ENCODE peak calls at places on chromosomes 1 and 21, in eight cellular contexts. N is astrocyte of the spinal cord, V is heart left ventricle, X is GM23248, Z is GM12864, T is tibial artery, F is coronary artery, G is lower lobe of right lung. K is an unnamed sample.

GRCh38 chr1:206912445-206913095 is 9.2 kb downstream of the FCMR start:
- DNase-seq in N (peak; percentile 73), V (peak; percentile 60), X (peak; percentile 84), Z (no peak), T (peak; percentile 75), F (no peak), G (peak; percentile 56), K (peak; percentile 79)

GRCh38 chr1:159664247-159664646 is 50.1 kb downstream of the CRP start:
- DNase-seq in N (no peak), V (no peak), X (no peak), Z (no peak), T (no peak), F (no peak), G (no peak), K (no peak)

GRCh38 chr1:153248480-153248879 is 11.0 kb upstream of the LORICRIN start:
- DNase-seq in N (no peak), V (no peak), X (no peak), Z (no peak), T (no peak), F (no peak), G (no peak), K (no peak)

GRCh38 chr1:109371271-109371739 is 26.4 kb downstream of the SORT1 start:
- DNase-seq in N (peak; percentile 73), V (peak; percentile 33), X (peak; percentile 93), Z (no peak), T (peak; percentile 79), F (no peak), G (no peak), K (peak; percentile 63)

GRCh38 chr1:162406811-162407210 is 5.1 kb downstream of the SH2D1B start:
- DNase-seq in N (no peak), V (no peak), X (peak; percentile 24), Z (no peak), T (no peak), F (no peak), G (no peak), K (no peak)

GRCh38 chr1:227043755-227044154 is 103.7 kb downstream of the COQ8A start:
- DNase-seq in N (peak; percentile 25), V (no peak), X (peak; percentile 32), Z (no peak), T (no peak), F (no peak), G (no peak), K (peak; percentile 63)

GRCh38 chr21:36704958-36705678 is 6.2 kb downstream of the SIM2 start:
- DNase-seq in N (no peak), V (no peak), X (no peak), Z (no peak), T (no peak), F (no peak), G (no peak), K (no peak)

GRCh38 chr1:243742814-243743213 is 107.2 kb downstream of the AKT3 start:
- DNase-seq in N (peak; percentile 79), V (no peak), X (peak; percentile 94), Z (no peak), T (no peak), F (no peak), G (no peak), K (peak; percentile 90)

GRCh38 chr1:98086156-98086555 is 165.3 kb upstream of the DPYD start:
- DNase-seq in N (peak; percentile 65), V (no peak), X (peak; percentile 80), Z (no peak), T (no peak), F (no peak), G (no peak), K (peak; percentile 75)

GRCh38 chr1:225526878-225527277 is 99.0 kb upstream of the LBR start:
- DNase-seq in N (no peak), V (no peak), X (no peak), Z (no peak), T (no peak), F (no peak), G (no peak), K (no peak)

GRCh38 chr1:19439464-19440171 is 45.7 kb downstream of the CAPZB start:
- DNase-seq in N (no peak), V (peak; percentile 75), X (peak; percentile 51), Z (no peak), T (peak; percentile 85), F (no peak), G (no peak), K (peak; percentile 59)

GRCh38 chr1:155253797-155254196 is 1.5 kb downstream of the ENTREP3 start:
- DNase-seq in N (no peak), V (no peak), X (peak; percentile 57), Z (no peak), T (no peak), F (no peak), G (no peak), K (no peak)

GRCh38 chr1:156148236-156148635 is 5.1 kb upstream of the SEMA4A start:
- DNase-seq in N (no peak), V (no peak), X (no peak), Z (no peak), T (no peak), F (no peak), G (no peak), K (no peak)

GRCh38 chr1:24896176-24896575 is 33.9 kb downstream of the RUNX3 start:
- DNase-seq in N (no peak), V (no peak), X (no peak), Z (no peak), T (peak; percentile 28), F (no peak), G (peak; percentile 32), K (no peak)

GRCh38 chr1:56414728-56415224 is 164.6 kb downstream of the PLPP3 start:
- DNase-seq in N (no peak), V (no peak), X (no peak), Z (no peak), T (no peak), F (no peak), G (no peak), K (no peak)

GRCh38 chr1:69315823-69316222 is 251.9 kb upstream of the LRRC7 start:
- DNase-seq in N (no peak), V (no peak), X (no peak), Z (no peak), T (no peak), F (no peak), G (no peak), K (no peak)

GRCh38 chr1:59317780-59318179 is 20.9 kb downstream of the FGGY start:
- DNase-seq in N (peak; percentile 79), V (no peak), X (no peak), Z (no peak), T (no peak), F (no peak), G (no peak), K (peak; percentile 15)

GRCh38 chr1:206471993-206472392 is 1.7 kb downstream of the IKBKE start:
- DNase-seq in N (no peak), V (no peak), X (no peak), Z (no peak), T (no peak), F (no peak), G (no peak), K (no peak)

GRCh38 chr1:65703853-65704252 is 88.8 kb upstream of the PDE4B start:
- DNase-seq in N (no peak), V (no peak), X (no peak), Z (no peak), T (no peak), F (no peak), G (no peak), K (no peak)

GRCh38 chr1:42947965-42948732 is 10.5 kb downstream of the SLC2A1 start:
- DNase-seq in N (no peak), V (no peak), X (no peak), Z (no peak), T (no peak), F (no peak), G (no peak), K (no peak)

GRCh38 chr1:203797216-203797615 is 1.8 kb downstream of the ZBED6 start:
- DNase-seq in N (no peak), V (no peak), X (peak; percentile 23), Z (no peak), T (no peak), F (no peak), G (no peak), K (peak; percentile 67)
- H3K4me3 ChIP-seq in N (peak overlapping the region; percentile 93), V (peak overlapping the region; percentile 83), X (peak overlapping the region; percentile 99), Z (peak overlapping the region; percentile 90), T (peak overlapping the region; percentile 88), F (peak overlapping the region; percentile 92), G (peak overlapping the region; percentile 79), K (peak overlapping the region; percentile 78)

GRCh38 chr1:3681231-3681897 is 29.0 kb downstream of the TP73 start:
- DNase-seq in N (no peak), V (no peak), X (no peak), Z (no peak), T (no peak), F (no peak), G (no peak), K (no peak)
- H3K4me3 ChIP-seq in N (no peak overlapping the region), V (no peak overlapping the region), X (no peak overlapping the region), Z (no peak overlapping the region), T (no peak overlapping the region), F (no peak overlapping the region), G (no peak overlapping the region), K (no peak overlapping the region)

GRCh38 chr1:183609313-183609712 is 19.1 kb upstream of the NCF2 start:
- DNase-seq in N (peak; percentile 53), V (peak; percentile 64), X (peak; percentile 94), Z (no peak), T (peak; percentile 82), F (peak; percentile 83), G (peak; percentile 77), K (peak; percentile 84)
- H3K4me3 ChIP-seq in N (no peak overlapping the region), V (no peak overlapping the region), X (no peak overlapping the region), Z (no peak overlapping the region), T (peak overlapping the region; percentile 14), F (peak overlapping the region; percentile 35), G (no peak overlapping the region), K (no peak overlapping the region)

GRCh38 chr1:26839339-26839722 is 12.8 kb downstream of the ZDHHC18 start:
- DNase-seq in N (no peak), V (no peak), X (no peak), Z (no peak), T (no peak), F (no peak), G (no peak), K (no peak)
- H3K4me3 ChIP-seq in N (no peak overlapping the region), V (no peak overlapping the region), X (no peak overlapping the region), Z (no peak overlapping the region), T (no peak overlapping the region), F (no peak overlapping the region), G (no peak overlapping the region), K (no peak overlapping the region)

GRCh38 chr1:30719406-30720270 is 3.7 kb downstream of the MATN1 start:
- DNase-seq in N (no peak), V (peak; percentile 81), X (peak; percentile 58), Z (no peak), T (no peak), F (peak; percentile 92), G (no peak), K (peak; percentile 49)
- H3K4me3 ChIP-seq in N (peak overlapping the region; percentile 50), V (peak overlapping the region; percentile 56), X (peak overlapping the region; percentile 73), Z (peak overlapping the region; percentile 83), T (peak overlapping the region; percentile 52), F (peak overlapping the region; percentile 89), G (peak overlapping the region; percentile 63), K (no peak overlapping the region)

GRCh38 chr1:39205781-39206464 is 1.4 kb downstream of the MACF1 start:
- DNase-seq in N (peak; percentile 24), V (no peak), X (no peak), Z (no peak), T (no peak), F (no peak), G (no peak), K (no peak)
- H3K4me3 ChIP-seq in N (peak overlapping the region; percentile 48), V (peak overlapping the region; percentile 49), X (peak overlapping the region; percentile 72), Z (no peak overlapping the region), T (peak overlapping the region; percentile 50), F (peak overlapping the region; percentile 66), G (peak overlapping the region; percentile 38), K (peak overlapping the region; percentile 69)

GRCh38 chr1:1782399-1783221 is 4.3 kb upstream of the NADK start:
- DNase-seq in N (peak; percentile 56), V (peak; percentile 61), X (peak; percentile 88), Z (no peak), T (peak; percentile 87), F (peak; percentile 85), G (peak; percentile 85), K (peak; percentile 72)
- H3K4me3 ChIP-seq in N (no peak overlapping the region), V (peak overlapping the region; percentile 31), X (peak overlapping the region; percentile 36), Z (no peak overlapping the region), T (peak overlapping the region; percentile 32), F (peak overlapping the region; percentile 57), G (peak overlapping the region; percentile 45), K (no peak overlapping the region)

K was measured in fibroblast of mammary gland.